ENCODE peak calls at places on chromosomes 13 and 19, in ten cellular contexts. H is mesendoderm; J is PC-3; M is fibroblast of lung; O is ascending aorta; E is CD8-positive, alpha-beta memory T cell; B is heart right ventricle; N is ovary; I is CD4-positive, alpha-beta T cell; F is endodermal cell. X is an unnamed sample.
A peak's percentile ranks its signal among the peaks of the same experiment; 100 is the strongest.

GRCh38 chr13:66225071-66225470 is 1005.1 kb downstream of the PCDH9 start:
- DNase-seq in H (peak; percentile 90), J (no peak), M (no peak), O (no peak), E (no peak), B (no peak), N (no peak), I (no peak), F (peak; percentile 75), X (no peak)

GRCh38 chr13:85508683-85509329 is 290.4 kb downstream of the SLITRK6 start:
- DNase-seq in H (peak; percentile 16), J (no peak), M (peak; percentile 32), O (no peak), E (no peak), B (no peak), N (no peak), I (no peak), F (peak; percentile 69), X (no peak)

GRCh38 chr13:29359181-29359580 is 236.3 kb downstream of the SLC7A1 start:
- DNase-seq in H (no peak), J (no peak), M (no peak), O (no peak), E (no peak), B (no peak), N (no peak), I (no peak), F (no peak), X (no peak)

GRCh38 chr19:15989889-15990288 is 41.1 kb downstream of the OR10H4 start:
- DNase-seq in H (no peak), J (no peak), M (no peak), O (no peak), E (no peak), B (no peak), N (no peak), I (no peak), F (no peak), X (no peak)

GRCh38 chr19:33297401-33298145 is 4.8 kb downstream of the CEBPA start:
- DNase-seq in H (no peak), J (no peak), M (no peak), O (no peak), E (no peak), B (no peak), N (no peak), I (no peak), F (peak; percentile 48), X (no peak)

GRCh38 chr13:114035583-114036501 is 62.0 kb upstream of the C13orf46 start:
- DNase-seq in H (no peak), J (no peak), M (peak; percentile 41), O (no peak), E (no peak), B (no peak), N (no peak), I (no peak), F (no peak), X (peak; percentile 68)

GRCh38 chr13:81987159-81987558 is 1646.2 kb upstream of the SPRY2 start:
- DNase-seq in H (peak; percentile 93), J (no peak), M (no peak), O (no peak), E (no peak), B (no peak), N (no peak), I (no peak), F (no peak), X (no peak)

GRCh38 chr13:85828094-85828684 is 29.0 kb upstream of the SLITRK6 start:
- DNase-seq in H (peak; percentile 18), J (peak; percentile 43), M (peak; percentile 52), O (no peak), E (no peak), B (no peak), N (no peak), I (no peak), F (no peak), X (no peak)

DNA sequence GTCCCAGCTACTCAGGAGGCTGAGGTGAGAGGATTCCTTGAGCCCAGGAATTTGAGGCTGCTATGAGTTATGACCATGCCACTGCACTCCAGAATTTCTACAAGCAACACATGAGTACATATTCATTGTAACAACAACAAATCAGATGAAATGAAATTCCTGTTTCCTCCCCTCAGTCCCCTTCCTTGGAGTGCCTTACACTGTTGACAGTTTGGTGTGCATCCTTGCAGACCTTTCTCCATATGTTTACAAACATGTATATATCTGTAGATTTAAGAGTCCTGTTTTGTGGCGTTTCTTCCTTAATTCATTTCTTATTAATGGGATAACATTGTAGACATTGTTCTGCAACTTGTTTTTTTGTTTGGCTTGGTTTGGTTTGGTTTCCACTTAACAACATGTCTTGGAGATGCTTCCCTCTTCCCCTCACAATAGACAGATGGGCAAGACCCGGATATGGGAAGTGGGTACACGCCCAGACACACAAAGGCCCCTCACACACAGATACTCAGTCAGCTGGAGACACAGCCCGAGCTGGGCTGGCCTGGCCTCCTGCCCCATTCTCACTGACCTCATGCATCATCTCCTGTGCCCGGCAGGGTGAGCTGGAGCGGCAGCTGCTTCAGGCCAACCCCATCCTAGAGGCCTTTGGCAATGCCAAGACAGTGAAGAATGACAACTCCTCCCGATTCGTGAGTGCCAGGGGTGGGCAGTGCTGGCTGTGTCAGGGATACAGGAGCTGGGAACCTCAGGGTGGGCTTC is 21.7 kb downstream of the MYH14 start:
- DNase-seq in H (no peak), J (no peak), M (no peak), O (no peak), E (no peak), B (peak; percentile 41), N (no peak), I (no peak), F (no peak), X (peak; percentile 10)
- H3K27ac ChIP-seq in H (no peak overlapping the region), J (no peak overlapping the region), M (no peak overlapping the region), O (no peak overlapping the region), E (no peak overlapping the region), B (no peak overlapping the region), N (no peak overlapping the region), I (no peak overlapping the region), F (no peak overlapping the region), X (no peak overlapping the region)

DNA sequence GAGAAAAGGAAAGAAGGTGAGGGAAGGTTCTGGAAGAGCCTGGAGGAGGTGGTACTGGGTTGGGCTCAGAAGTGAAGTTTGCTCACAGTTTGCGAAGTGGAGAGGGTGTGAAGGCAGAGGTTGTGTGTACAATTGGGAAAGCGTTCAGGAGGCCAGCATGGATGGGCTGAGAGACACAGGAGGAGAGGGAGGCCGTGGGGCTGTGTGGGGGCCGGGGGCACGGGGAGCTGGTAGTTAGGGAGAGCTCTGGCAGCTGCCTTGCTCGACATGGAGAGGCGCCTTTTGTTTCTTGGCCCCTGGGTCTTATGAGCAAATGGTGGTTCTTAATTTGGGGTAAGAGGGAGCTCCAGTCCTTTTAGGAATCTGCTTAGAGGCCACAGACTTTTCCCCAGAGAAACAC is 16.7 kb downstream of the BICRA start:
- DNase-seq in H (no peak), J (no peak), M (no peak), O (no peak), E (no peak), B (no peak), N (no peak), I (no peak), F (no peak), X (no peak)
- H3K27ac ChIP-seq in H (no peak overlapping the region), J (no peak overlapping the region), M (no peak overlapping the region), O (no peak overlapping the region), E (no peak overlapping the region), B (peak overlapping the region; percentile 62), N (no peak overlapping the region), I (no peak overlapping the region), F (no peak overlapping the region), X (peak overlapping the region; percentile 5)

DNA sequence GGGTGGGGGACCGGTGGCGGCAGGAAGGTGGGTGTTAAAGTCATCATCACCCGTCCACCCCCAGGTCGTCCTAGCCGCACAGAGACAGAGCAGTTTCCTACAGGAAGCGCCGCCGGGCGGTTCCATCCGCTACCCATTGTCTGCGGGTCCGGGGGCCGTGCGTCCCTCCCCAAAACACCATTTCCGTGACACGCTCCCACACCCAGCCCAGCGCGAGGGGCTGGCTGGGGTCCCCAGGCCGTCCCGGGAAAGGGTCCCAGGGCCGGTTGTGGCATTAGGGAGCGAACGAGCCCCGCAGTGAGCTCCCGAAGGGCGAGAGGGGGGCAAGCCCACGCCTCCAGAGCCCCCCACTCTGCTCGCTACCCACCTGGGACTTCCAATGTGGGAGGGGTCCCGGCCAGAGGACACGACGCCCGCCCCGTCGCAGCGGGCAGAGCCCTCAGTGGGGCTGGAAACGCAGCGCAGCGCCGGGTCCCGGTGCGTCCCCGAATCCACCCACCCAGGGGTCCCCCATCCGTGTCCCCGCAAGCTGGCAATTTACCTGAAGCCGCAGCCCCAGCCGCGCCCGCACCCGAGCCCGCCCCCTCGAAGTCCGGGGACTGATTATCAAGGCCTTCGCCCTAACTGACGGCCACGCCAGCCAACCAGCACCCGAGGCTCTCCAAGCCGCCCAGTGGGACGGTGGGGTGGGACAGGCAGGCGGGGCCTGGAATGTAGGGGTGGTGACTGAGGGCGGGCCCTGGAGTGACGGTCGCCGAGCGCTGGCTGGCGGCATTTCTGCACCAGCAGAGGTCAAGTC is at the start of gene KANK3:
- DNase-seq in H (peak; percentile 99), J (peak; percentile 99), M (peak; percentile 94), O (peak; percentile 92), E (peak; percentile 93), B (peak; percentile 98), N (peak; percentile 78), I (peak; percentile 91), F (peak; percentile 100), X (peak; percentile 66)
- H3K27ac ChIP-seq in H (no peak within 1 kb of the TSS), J (no peak within 1 kb of the TSS), M (no peak within 1 kb of the TSS), O (peak within 1 kb of the TSS; percentile 7), E (peak within 1 kb of the TSS; percentile 47), B (peak within 1 kb of the TSS; percentile 99), N (no peak within 1 kb of the TSS), I (no peak within 1 kb of the TSS), F (no peak within 1 kb of the TSS), X (peak within 1 kb of the TSS; percentile 51)

GRCh38 chr13:105773241-105773640 is 762.2 kb downstream of the EFNB2 start:
- DNase-seq in H (peak; percentile 75), J (no peak), M (no peak), O (no peak), E (no peak), B (no peak), N (no peak), I (no peak), F (no peak), X (no peak)

GRCh38 chr13:105774739-105775460 is 760.6 kb downstream of the EFNB2 start:
- DNase-seq in H (peak; percentile 57), J (peak; percentile 74), M (no peak), O (no peak), E (no peak), B (no peak), N (no peak), I (no peak), F (peak; percentile 55), X (no peak)

GRCh38 chr13:105778196-105778595 is 757.3 kb downstream of the EFNB2 start:
- DNase-seq in H (no peak), J (no peak), M (peak; percentile 33), O (no peak), E (no peak), B (no peak), N (no peak), I (no peak), F (no peak), X (no peak)

DNA sequence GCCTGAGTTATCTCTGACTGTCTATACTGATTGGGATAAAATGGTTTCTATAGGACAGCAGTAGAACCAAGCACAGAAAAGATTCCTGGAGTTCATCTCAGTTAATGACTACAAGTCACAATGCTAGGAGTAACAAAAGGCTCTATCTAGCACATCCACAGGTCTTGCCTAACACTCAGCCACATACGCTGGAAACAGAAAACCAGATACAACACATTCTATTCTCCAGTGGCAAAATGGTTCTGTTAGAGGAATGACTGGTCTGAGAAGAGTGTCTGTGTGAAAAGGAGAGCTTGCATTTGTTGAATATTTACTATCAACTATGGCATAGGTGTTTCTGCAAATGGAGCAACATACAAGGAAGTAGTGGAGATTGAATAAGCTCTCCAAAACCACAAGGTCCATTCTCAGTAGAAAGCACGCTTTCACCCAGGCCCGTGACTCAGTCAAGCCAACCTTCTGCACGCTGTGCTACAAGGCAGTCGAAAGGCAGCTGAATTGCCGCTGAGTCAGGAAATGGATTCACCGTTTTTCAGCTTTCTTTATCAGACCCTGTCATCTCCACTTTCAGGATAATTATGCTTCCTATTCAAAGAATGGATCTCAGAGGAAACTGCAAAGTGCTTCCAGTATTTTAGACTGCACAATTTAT is 761.4 kb downstream of the EFNB2 start:
- DNase-seq in H (peak; percentile 75), J (peak; percentile 72), M (peak; percentile 30), O (no peak), E (no peak), B (no peak), N (no peak), I (no peak), F (no peak), X (no peak)
- H3K27ac ChIP-seq in H (no peak overlapping the region), J (peak overlapping the region; percentile 73), M (no peak overlapping the region), O (no peak overlapping the region), E (no peak overlapping the region), B (no peak overlapping the region), N (no peak overlapping the region), I (no peak overlapping the region), F (no peak overlapping the region), X (no peak overlapping the region)

X was measured in substantia nigra.